ENCODE peak calls at places on chromosomes 11 and 22, in ten cellular contexts. B is psoas muscle; Q is adrenal gland; M is neural crest cell; U is A549; R is type B pancreatic cell; J is coronary artery; O is CD8-positive, alpha-beta T cell; Y is astrocyte of the spinal cord; H is K562. L is an unnamed sample.

GRCh38 chr11:77776455-77776854 is 44.1 kb downstream of the RSF1 start:
- DNase-seq in B (no peak), Q (no peak), M (no peak), U (no peak), R (no peak), J (no peak), O (no peak), Y (peak; percentile 31), H (no peak), L (no peak)

GRCh38 chr22:29268511-29269229 is 602 bp downstream of the EWSR1 start:
- DNase-seq in B (peak; percentile 89), Q (peak; percentile 71), M (peak; percentile 45), U (no peak), R (no peak), J (no peak), O (peak; percentile 41), Y (peak; percentile 82), H (peak; percentile 42), L (peak; percentile 55)

GRCh38 chr22:37242395-37242918 is 1.6 kb downstream of the RAC2 start:
- DNase-seq in B (peak; percentile 80), Q (no peak), M (no peak), U (no peak), R (no peak), J (no peak), O (peak; percentile 93), Y (no peak), H (peak; percentile 89), L (peak; percentile 86)

GRCh38 chr22:45828836-45829235 is 148.1 kb downstream of the WNT7B start:
- DNase-seq in B (no peak), Q (no peak), M (no peak), U (no peak), R (no peak), J (no peak), O (no peak), Y (no peak), H (no peak), L (no peak)

GRCh38 chr11:126842038-126842437 is 158.5 kb downstream of the KIRREL3 start:
- DNase-seq in B (no peak), Q (no peak), M (no peak), U (no peak), R (no peak), J (no peak), O (no peak), Y (no peak), H (no peak), L (no peak)

GRCh38 chr11:78370406-78371172 is 47.0 kb downstream of the GAB2 start:
- DNase-seq in B (no peak), Q (no peak), M (no peak), U (no peak), R (no peak), J (no peak), O (no peak), Y (peak; percentile 32), H (no peak), L (no peak)

GRCh38 chr22:17969732-17970131 is 54.6 kb downstream of the MICAL3 start:
- DNase-seq in B (no peak), Q (no peak), M (no peak), U (peak; percentile 58), R (no peak), J (no peak), O (no peak), Y (peak; percentile 91), H (no peak), L (no peak)

GRCh38 chr11:35515224-35515623 is 10.2 kb downstream of the PAMR1 start:
- DNase-seq in B (no peak), Q (no peak), M (no peak), U (no peak), R (no peak), J (no peak), O (no peak), Y (peak; percentile 71), H (no peak), L (no peak)

GRCh38 chr11:89736566-89736965 is 26.5 kb downstream of the TRIM77 start:
- DNase-seq in B (no peak), Q (no peak), M (no peak), U (no peak), R (no peak), J (no peak), O (no peak), Y (peak; percentile 0), H (no peak), L (no peak)

GRCh38 chr11:94046796-94047195 is 25.6 kb downstream of the HEPHL1 start:
- DNase-seq in B (no peak), Q (no peak), M (no peak), U (no peak), R (no peak), J (no peak), O (no peak), Y (no peak), H (no peak), L (no peak)

GRCh38 chr11:112002491-112003216 is 22.6 kb upstream of the DLAT start:
- DNase-seq in B (no peak), Q (no peak), M (no peak), U (no peak), R (no peak), J (no peak), O (no peak), Y (no peak), H (no peak), L (no peak)

GRCh38 chr11:64291746-64292457 is 800 bp downstream of the KCNK4 start:
- DNase-seq in B (peak; percentile 47), Q (no peak), M (no peak), U (no peak), R (no peak), J (no peak), O (no peak), Y (no peak), H (no peak), L (no peak)

GRCh38 chr11:6402561-6402981 is 12.3 kb downstream of the SMPD1 start:
- DNase-seq in B (no peak), Q (no peak), M (no peak), U (no peak), R (no peak), J (no peak), O (peak; percentile 92), Y (no peak), H (no peak), L (peak; percentile 82)

DNA sequence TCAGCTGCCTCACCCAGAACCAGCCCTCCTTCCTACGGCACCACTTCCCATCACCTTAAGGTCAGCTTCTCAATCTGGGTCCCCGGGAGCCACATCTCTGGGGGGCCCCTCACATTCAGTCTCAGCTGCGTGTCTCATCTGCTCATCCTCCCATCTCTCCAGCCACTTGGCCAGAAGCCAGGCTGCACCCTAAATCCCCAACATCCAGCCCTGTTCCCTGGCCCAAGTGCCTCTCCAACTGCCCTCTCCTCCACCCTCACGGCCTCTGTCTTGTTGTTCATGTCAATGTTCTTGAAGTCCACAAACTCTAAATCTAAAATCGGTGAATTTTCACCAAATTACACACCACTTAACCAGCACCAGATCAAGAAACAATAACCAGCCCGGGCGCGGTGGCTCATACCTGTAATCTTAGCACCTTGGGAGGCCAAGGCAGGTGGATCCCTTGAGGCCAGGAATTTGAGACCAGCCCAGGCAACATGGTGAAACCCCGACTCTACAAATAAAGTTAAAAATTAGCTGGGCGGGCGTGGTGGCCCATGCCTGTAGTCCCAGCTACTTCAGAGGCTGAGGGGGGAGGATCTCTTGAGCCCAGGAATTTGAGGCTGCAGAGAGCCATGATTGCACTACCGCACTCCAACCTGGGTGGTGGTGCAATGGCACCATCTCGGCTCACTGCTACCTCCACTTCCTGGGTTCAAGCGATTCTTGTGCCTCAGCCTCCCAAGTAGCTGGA is 33.7 kb downstream of the A4GALT start:
- DNase-seq in B (no peak), Q (no peak), M (no peak), U (no peak), R (no peak), J (no peak), O (no peak), Y (no peak), H (no peak), L (no peak)
- TF ChIP-seq CTCF in B (no peak), Q (no peak), M (no peak), U (no peak), R (no peak), J (no peak), O (no peak), Y (no peak), H (no peak), L (no peak)

GRCh38 chr11:257766-258493 is 20.3 kb upstream of the NLRP6 start:
- DNase-seq in B (no peak), Q (no peak), M (no peak), U (no peak), R (no peak), J (no peak), O (no peak), Y (no peak), H (no peak), L (no peak)
- TF ChIP-seq CTCF in B (no peak), Q (no peak), M (no peak), U (no peak), R (no peak), J (no peak), O (no peak), Y (no peak), H (peak; percentile 34), L (peak; percentile 20)

GRCh38 chr11:75597636-75598035 is 35.6 kb downstream of the SERPINH1 start:
- DNase-seq in B (no peak), Q (no peak), M (peak; percentile 32), U (peak; percentile 56), R (no peak), J (no peak), O (no peak), Y (peak; percentile 17), H (peak; percentile 64), L (peak; percentile 62)
- TF ChIP-seq CTCF in B (no peak), Q (peak; percentile 48), M (peak; percentile 66), U (peak; percentile 58), R (peak; percentile 73), J (no peak), O (no peak), Y (peak; percentile 74), H (peak; percentile 71), L (peak; percentile 74)

GRCh38 chr11:128906185-128907065 is 15.3 kb downstream of the KCNJ5 start:
- DNase-seq in B (no peak), Q (no peak), M (no peak), U (no peak), R (no peak), J (no peak), O (no peak), Y (no peak), H (no peak), L (no peak)
- TF ChIP-seq CTCF in B (no peak), Q (no peak), M (no peak), U (no peak), R (no peak), J (no peak), O (peak; percentile 28), Y (no peak), H (no peak), L (no peak)

GRCh38 chr11:110463153-110463552 is 33.4 kb downstream of the FDX1 start:
- DNase-seq in B (peak; percentile 75), Q (no peak), M (peak; percentile 39), U (no peak), R (no peak), J (no peak), O (peak; percentile 29), Y (peak; percentile 57), H (peak; percentile 12), L (no peak)
- TF ChIP-seq CTCF in B (peak; percentile 46), Q (peak; percentile 48), M (peak; percentile 73), U (peak; percentile 32), R (peak; percentile 77), J (peak; percentile 11), O (no peak), Y (peak; percentile 68), H (peak; percentile 54), L (peak; percentile 28)